ENCODE peak calls at places on chromosome 6, in ten cellular contexts. One of them, this sample, is unnamed.

GRCh38 chr6:12069891-12070529 is 57.9 kb downstream of the HIVEP1 start:
- DNase-seq in HCT116: no peak
- DNase-seq in activated CD8-positive, alpha-beta memory T cell treated with anti-CD3 and anti-CD28 coated beads for 4 hours: no peak
- DNase-seq in left lung: no peak
- DNase-seq in iris pigment epithelial cell: no peak
- DNase-seq in left cardiac atrium: no peak
- DNase-seq in IMR-90: no peak
- DNase-seq in Caki2: no peak
- DNase-seq in hippocampal formation: no peak
- DNase-seq in hypothalamus: no peak
- DNase-seq in this sample: no peak

GRCh38 chr6:45877970-45878590 is 137.6 kb downstream of the CLIC5 start:
- DNase-seq in HCT116: no peak
- DNase-seq in activated CD8-positive, alpha-beta memory T cell treated with anti-CD3 and anti-CD28 coated beads for 4 hours: no peak
- DNase-seq in left lung: no peak
- DNase-seq in iris pigment epithelial cell: no peak
- DNase-seq in left cardiac atrium: no peak
- DNase-seq in IMR-90: no peak
- DNase-seq in Caki2: no peak
- DNase-seq in hippocampal formation: no peak
- DNase-seq in hypothalamus: no peak
- DNase-seq in this sample: no peak

GRCh38 chr6:14709066-14709670 is 536.7 kb upstream of the JARID2 start:
- DNase-seq in HCT116: no peak
- DNase-seq in activated CD8-positive, alpha-beta memory T cell treated with anti-CD3 and anti-CD28 coated beads for 4 hours: no peak
- DNase-seq in left lung: no peak
- DNase-seq in iris pigment epithelial cell: no peak
- DNase-seq in left cardiac atrium: no peak
- DNase-seq in IMR-90: peak
- DNase-seq in Caki2: no peak
- DNase-seq in hippocampal formation: no peak
- DNase-seq in hypothalamus: no peak
- DNase-seq in this sample: no peak

GRCh38 chr6:160992323-160993314 is 1.1 kb downstream of the MAP3K4 start:
- DNase-seq in HCT116: peak
- DNase-seq in activated CD8-positive, alpha-beta memory T cell treated with anti-CD3 and anti-CD28 coated beads for 4 hours: peak
- DNase-seq in left lung: no peak
- DNase-seq in iris pigment epithelial cell: peak
- DNase-seq in left cardiac atrium: peak
- DNase-seq in IMR-90: peak
- DNase-seq in Caki2: peak
- DNase-seq in hippocampal formation: peak
- DNase-seq in hypothalamus: peak
- DNase-seq in this sample: peak

GRCh38 chr6:77470983-77471382 is 7.7 kb upstream of the HTR1B start:
- DNase-seq in HCT116: no peak
- DNase-seq in activated CD8-positive, alpha-beta memory T cell treated with anti-CD3 and anti-CD28 coated beads for 4 hours: no peak
- DNase-seq in left lung: no peak
- DNase-seq in iris pigment epithelial cell: peak
- DNase-seq in left cardiac atrium: no peak
- DNase-seq in IMR-90: no peak
- DNase-seq in Caki2: no peak
- DNase-seq in hippocampal formation: no peak
- DNase-seq in hypothalamus: no peak
- DNase-seq in this sample: no peak

GRCh38 chr6:6277418-6277817 is 43.0 kb downstream of the F13A1 start:
- DNase-seq in HCT116: no peak
- DNase-seq in activated CD8-positive, alpha-beta memory T cell treated with anti-CD3 and anti-CD28 coated beads for 4 hours: no peak
- DNase-seq in left lung: no peak
- DNase-seq in iris pigment epithelial cell: peak
- DNase-seq in left cardiac atrium: no peak
- DNase-seq in IMR-90: no peak
- DNase-seq in Caki2: peak
- DNase-seq in hippocampal formation: no peak
- DNase-seq in hypothalamus: no peak
- DNase-seq in this sample: no peak

GRCh38 chr6:77568570-77568969 is 84.3 kb upstream of the MEI4 start:
- DNase-seq in HCT116: no peak
- DNase-seq in activated CD8-positive, alpha-beta memory T cell treated with anti-CD3 and anti-CD28 coated beads for 4 hours: no peak
- DNase-seq in left lung: no peak
- DNase-seq in iris pigment epithelial cell: no peak
- DNase-seq in left cardiac atrium: no peak
- DNase-seq in IMR-90: no peak
- DNase-seq in Caki2: no peak
- DNase-seq in hippocampal formation: no peak
- DNase-seq in hypothalamus: no peak
- DNase-seq in this sample: no peak

GRCh38 chr6:36364669-36365479 is 22.6 kb downstream of the ETV7 start:
- DNase-seq in HCT116: no peak
- DNase-seq in activated CD8-positive, alpha-beta memory T cell treated with anti-CD3 and anti-CD28 coated beads for 4 hours: no peak
- DNase-seq in left lung: no peak
- DNase-seq in iris pigment epithelial cell: peak
- DNase-seq in left cardiac atrium: no peak
- DNase-seq in IMR-90: peak
- DNase-seq in Caki2: peak
- DNase-seq in hippocampal formation: no peak
- DNase-seq in hypothalamus: no peak
- DNase-seq in this sample: peak

GRCh38 chr6:46233131-46233530 is 62.4 kb upstream of the ENPP5 start:
- DNase-seq in HCT116: no peak
- DNase-seq in activated CD8-positive, alpha-beta memory T cell treated with anti-CD3 and anti-CD28 coated beads for 4 hours: no peak
- DNase-seq in left lung: no peak
- DNase-seq in iris pigment epithelial cell: no peak
- DNase-seq in left cardiac atrium: no peak
- DNase-seq in IMR-90: no peak
- DNase-seq in Caki2: no peak
- DNase-seq in hippocampal formation: no peak
- DNase-seq in hypothalamus: no peak
- DNase-seq in this sample: no peak

GRCh38 chr6:89350281-89351037 is 2.1 kb downstream of the UBE2J1 start:
- DNase-seq in HCT116: no peak
- DNase-seq in activated CD8-positive, alpha-beta memory T cell treated with anti-CD3 and anti-CD28 coated beads for 4 hours: no peak
- DNase-seq in left lung: no peak
- DNase-seq in iris pigment epithelial cell: peak
- DNase-seq in left cardiac atrium: no peak
- DNase-seq in IMR-90: no peak
- DNase-seq in Caki2: no peak
- DNase-seq in hippocampal formation: no peak
- DNase-seq in hypothalamus: no peak
- DNase-seq in this sample: peak

GRCh38 chr6:16409531-16410441 is 171.4 kb downstream of the GMPR start:
- DNase-seq in HCT116: peak
- DNase-seq in activated CD8-positive, alpha-beta memory T cell treated with anti-CD3 and anti-CD28 coated beads for 4 hours: peak
- DNase-seq in left lung: no peak
- DNase-seq in iris pigment epithelial cell: peak
- DNase-seq in left cardiac atrium: peak
- DNase-seq in IMR-90: peak
- DNase-seq in Caki2: peak
- DNase-seq in hippocampal formation: peak
- DNase-seq in hypothalamus: peak
- DNase-seq in this sample: peak

GRCh38 chr6:105993769-105994521 is 92.2 kb upstream of the PRDM1 start:
- DNase-seq in HCT116: no peak
- DNase-seq in activated CD8-positive, alpha-beta memory T cell treated with anti-CD3 and anti-CD28 coated beads for 4 hours: no peak
- DNase-seq in left lung: peak
- DNase-seq in iris pigment epithelial cell: no peak
- DNase-seq in left cardiac atrium: peak
- DNase-seq in IMR-90: peak
- DNase-seq in Caki2: no peak
- DNase-seq in hippocampal formation: no peak
- DNase-seq in hypothalamus: no peak
- DNase-seq in this sample: no peak

GRCh38 chr6:138498575-138499302 is 555 bp downstream of the NHSL1 start:
- DNase-seq in HCT116: no peak
- DNase-seq in activated CD8-positive, alpha-beta memory T cell treated with anti-CD3 and anti-CD28 coated beads for 4 hours: no peak
- DNase-seq in left lung: no peak
- DNase-seq in iris pigment epithelial cell: peak
- DNase-seq in left cardiac atrium: no peak
- DNase-seq in IMR-90: no peak
- DNase-seq in Caki2: no peak
- DNase-seq in hippocampal formation: no peak
- DNase-seq in hypothalamus: no peak
- DNase-seq in this sample: peak

GRCh38 chr6:22737331-22737730 is 168.0 kb downstream of the HDGFL1 start:
- DNase-seq in HCT116: peak
- DNase-seq in activated CD8-positive, alpha-beta memory T cell treated with anti-CD3 and anti-CD28 coated beads for 4 hours: no peak
- DNase-seq in left lung: no peak
- DNase-seq in iris pigment epithelial cell: peak
- DNase-seq in left cardiac atrium: peak
- DNase-seq in IMR-90: peak
- DNase-seq in Caki2: peak
- DNase-seq in hippocampal formation: peak
- DNase-seq in hypothalamus: peak
- DNase-seq in this sample: peak

GRCh38 chr6:10720229-10720959 is 2.5 kb upstream of the TMEM14C start:
- DNase-seq in HCT116: no peak
- DNase-seq in activated CD8-positive, alpha-beta memory T cell treated with anti-CD3 and anti-CD28 coated beads for 4 hours: no peak
- DNase-seq in left lung: peak
- DNase-seq in iris pigment epithelial cell: peak
- DNase-seq in left cardiac atrium: peak
- DNase-seq in IMR-90: peak
- DNase-seq in Caki2: no peak
- DNase-seq in hippocampal formation: no peak
- DNase-seq in hypothalamus: no peak
- DNase-seq in this sample: peak

GRCh38 chr6:113495521-113495920 is 361.6 kb upstream of the MARCKS start:
- DNase-seq in HCT116: no peak
- DNase-seq in activated CD8-positive, alpha-beta memory T cell treated with anti-CD3 and anti-CD28 coated beads for 4 hours: no peak
- DNase-seq in left lung: no peak
- DNase-seq in iris pigment epithelial cell: peak
- DNase-seq in left cardiac atrium: no peak
- DNase-seq in IMR-90: peak
- DNase-seq in Caki2: no peak
- DNase-seq in hippocampal formation: no peak
- DNase-seq in hypothalamus: no peak
- DNase-seq in this sample: no peak

GRCh38 chr6:71419217-71419953 is 130.8 kb downstream of the OGFRL1 start:
- DNase-seq in HCT116: no peak
- DNase-seq in activated CD8-positive, alpha-beta memory T cell treated with anti-CD3 and anti-CD28 coated beads for 4 hours: no peak
- DNase-seq in left lung: peak
- DNase-seq in iris pigment epithelial cell: no peak
- DNase-seq in left cardiac atrium: no peak
- DNase-seq in IMR-90: peak
- DNase-seq in Caki2: peak
- DNase-seq in hippocampal formation: no peak
- DNase-seq in hypothalamus: no peak
- DNase-seq in this sample: no peak

GRCh38 chr6:56549014-56549413 is 93.7 kb downstream of the DST start:
- DNase-seq in HCT116: no peak
- DNase-seq in activated CD8-positive, alpha-beta memory T cell treated with anti-CD3 and anti-CD28 coated beads for 4 hours: no peak
- DNase-seq in left lung: no peak
- DNase-seq in iris pigment epithelial cell: peak
- DNase-seq in left cardiac atrium: no peak
- DNase-seq in IMR-90: no peak
- DNase-seq in Caki2: no peak
- DNase-seq in hippocampal formation: peak
- DNase-seq in hypothalamus: no peak
- DNase-seq in this sample: peak

GRCh38 chr6:140773276-140773675 is 1359.4 kb upstream of the GJE1 start:
- DNase-seq in HCT116: no peak
- DNase-seq in activated CD8-positive, alpha-beta memory T cell treated with anti-CD3 and anti-CD28 coated beads for 4 hours: no peak
- DNase-seq in left lung: no peak
- DNase-seq in iris pigment epithelial cell: peak
- DNase-seq in left cardiac atrium: no peak
- DNase-seq in IMR-90: no peak
- DNase-seq in Caki2: no peak
- DNase-seq in hippocampal formation: no peak
- DNase-seq in hypothalamus: no peak
- DNase-seq in this sample: no peak

GRCh38 chr6:3281669-3282460 is 23.1 kb downstream of the PSMG4 start:
- DNase-seq in HCT116: no peak
- DNase-seq in activated CD8-positive, alpha-beta memory T cell treated with anti-CD3 and anti-CD28 coated beads for 4 hours: no peak
- DNase-seq in left lung: no peak
- DNase-seq in iris pigment epithelial cell: peak
- DNase-seq in left cardiac atrium: no peak
- DNase-seq in IMR-90: peak
- DNase-seq in Caki2: no peak
- DNase-seq in hippocampal formation: no peak
- DNase-seq in hypothalamus: no peak
- DNase-seq in this sample: no peak

GRCh38 chr6:85828973-85829372 is 186.3 kb upstream of the SYNCRIP start:
- DNase-seq in HCT116: no peak
- DNase-seq in activated CD8-positive, alpha-beta memory T cell treated with anti-CD3 and anti-CD28 coated beads for 4 hours: no peak
- DNase-seq in left lung: no peak
- DNase-seq in iris pigment epithelial cell: no peak
- DNase-seq in left cardiac atrium: no peak
- DNase-seq in IMR-90: no peak
- DNase-seq in Caki2: no peak
- DNase-seq in hippocampal formation: no peak
- DNase-seq in hypothalamus: no peak
- DNase-seq in this sample: no peak

GRCh38 chr6:31968326-31968725 is 3.6 kb downstream of the DXO start:
- DNase-seq in HCT116: no peak
- DNase-seq in activated CD8-positive, alpha-beta memory T cell treated with anti-CD3 and anti-CD28 coated beads for 4 hours: no peak
- DNase-seq in left lung: peak
- DNase-seq in iris pigment epithelial cell: no peak
- DNase-seq in left cardiac atrium: no peak
- DNase-seq in IMR-90: no peak
- DNase-seq in Caki2: no peak
- DNase-seq in hippocampal formation: no peak
- DNase-seq in hypothalamus: no peak
- DNase-seq in this sample: no peak

GRCh38 chr6:83615025-83615999 is 93.6 kb downstream of the SNAP91 start:
- DNase-seq in HCT116: peak
- DNase-seq in activated CD8-positive, alpha-beta memory T cell treated with anti-CD3 and anti-CD28 coated beads for 4 hours: no peak
- DNase-seq in left lung: peak
- DNase-seq in iris pigment epithelial cell: peak
- DNase-seq in left cardiac atrium: no peak
- DNase-seq in IMR-90: peak
- DNase-seq in Caki2: peak
- DNase-seq in hippocampal formation: no peak
- DNase-seq in hypothalamus: no peak
- DNase-seq in this sample: peak

GRCh38 chr6:41061196-41061726 is 8.3 kb downstream of the APOBEC2 start:
- DNase-seq in HCT116: no peak
- DNase-seq in activated CD8-positive, alpha-beta memory T cell treated with anti-CD3 and anti-CD28 coated beads for 4 hours: no peak
- DNase-seq in left lung: no peak
- DNase-seq in iris pigment epithelial cell: no peak
- DNase-seq in left cardiac atrium: no peak
- DNase-seq in IMR-90: no peak
- DNase-seq in Caki2: no peak
- DNase-seq in hippocampal formation: no peak
- DNase-seq in hypothalamus: no peak
- DNase-seq in this sample: no peak

GRCh38 chr6:49933526-49933925 is 30.4 kb downstream of the DEFB114 start:
- DNase-seq in HCT116: no peak
- DNase-seq in activated CD8-positive, alpha-beta memory T cell treated with anti-CD3 and anti-CD28 coated beads for 4 hours: no peak
- DNase-seq in left lung: peak
- DNase-seq in iris pigment epithelial cell: no peak
- DNase-seq in left cardiac atrium: no peak
- DNase-seq in IMR-90: no peak
- DNase-seq in Caki2: no peak
- DNase-seq in hippocampal formation: no peak
- DNase-seq in hypothalamus: no peak
- DNase-seq in this sample: no peak

GRCh38 chr6:14038636-14039035 is 78.9 kb upstream of the CD83 start:
- DNase-seq in HCT116: no peak
- DNase-seq in activated CD8-positive, alpha-beta memory T cell treated with anti-CD3 and anti-CD28 coated beads for 4 hours: no peak
- DNase-seq in left lung: no peak
- DNase-seq in iris pigment epithelial cell: no peak
- DNase-seq in left cardiac atrium: no peak
- DNase-seq in IMR-90: peak
- DNase-seq in Caki2: no peak
- DNase-seq in hippocampal formation: no peak
- DNase-seq in hypothalamus: no peak
- DNase-seq in this sample: no peak

GRCh38 chr6:44627091-44627878 is 239.8 kb downstream of the CDC5L start:
- DNase-seq in HCT116: no peak
- DNase-seq in activated CD8-positive, alpha-beta memory T cell treated with anti-CD3 and anti-CD28 coated beads for 4 hours: no peak
- DNase-seq in left lung: peak
- DNase-seq in iris pigment epithelial cell: no peak
- DNase-seq in left cardiac atrium: peak
- DNase-seq in IMR-90: no peak
- DNase-seq in Caki2: no peak
- DNase-seq in hippocampal formation: no peak
- DNase-seq in hypothalamus: no peak
- DNase-seq in this sample: no peak

GRCh38 chr6:166567107-166567506 is 19.4 kb downstream of the RAMACL start:
- DNase-seq in HCT116: no peak
- DNase-seq in activated CD8-positive, alpha-beta memory T cell treated with anti-CD3 and anti-CD28 coated beads for 4 hours: no peak
- DNase-seq in left lung: no peak
- DNase-seq in iris pigment epithelial cell: peak
- DNase-seq in left cardiac atrium: no peak
- DNase-seq in IMR-90: peak
- DNase-seq in Caki2: peak
- DNase-seq in hippocampal formation: no peak
- DNase-seq in hypothalamus: no peak
- DNase-seq in this sample: no peak

This sample was measured in NAMALWA.